ENCODE peak calls at places on chromosome 3, in four cellular contexts. One of them, this sample, is unnamed.

GRCh38 chr3:126348308-126348920 is 8.8 kb downstream of the KLF15 start:
- DNase-seq in GM12878: no peak
- DNase-seq in HEK293T: peak
- DNase-seq in HepG2: no peak
- DNase-seq in this sample: peak

GRCh38 chr3:44000586-44000985 is 241.1 kb upstream of the TOPAZ1 start:
- DNase-seq in HEK293T: no peak
- DNase-seq in HepG2: no peak
- DNase-seq in GM12878: no peak
- DNase-seq in this sample: no peak

GRCh38 chr3:132659000-132659369 is 624 bp downstream of the ACAD11 start:
- DNase-seq in GM12878: no peak
- DNase-seq in HEK293T: peak
- DNase-seq in HepG2: no peak
- DNase-seq in this sample: peak

GRCh38 chr3:116610124-116610523 is 99.5 kb upstream of the TUSC7 start:
- DNase-seq in HepG2: no peak
- DNase-seq in HEK293T: no peak
- DNase-seq in GM12878: no peak
- DNase-seq in this sample: no peak

GRCh38 chr3:14338898-14339458 is 63.4 kb upstream of the SLC6A6 start:
- DNase-seq in HEK293T: no peak
- DNase-seq in HepG2: no peak
- DNase-seq in GM12878: no peak
- DNase-seq in this sample: no peak

GRCh38 chr3:9396301-9396631 is 1.1 kb upstream of the SETD5 start:
- DNase-seq in HEK293T: peak
- DNase-seq in HepG2: no peak
- DNase-seq in GM12878: peak
- DNase-seq in this sample: peak

GRCh38 chr3:197847866-197848401 is 56.9 kb downstream of the LRCH3 start:
- DNase-seq in HEK293T: peak
- DNase-seq in HepG2: no peak
- DNase-seq in GM12878: peak
- DNase-seq in this sample: no peak

GRCh38 chr3:81105761-81106160 is 655.7 kb downstream of the GBE1 start:
- DNase-seq in GM12878: no peak
- DNase-seq in HEK293T: no peak
- DNase-seq in HepG2: no peak
- DNase-seq in this sample: no peak

GRCh38 chr3:59774613-59775012 is 724.8 kb upstream of the CFAP20DC start:
- DNase-seq in GM12878: no peak
- DNase-seq in HepG2: no peak
- DNase-seq in HEK293T: no peak
- DNase-seq in this sample: no peak

GRCh38 chr3:106228271-106228670 is 359.5 kb upstream of the CBLB start:
- DNase-seq in HEK293T: no peak
- DNase-seq in GM12878: no peak
- DNase-seq in HepG2: no peak
- DNase-seq in this sample: no peak

DNA sequence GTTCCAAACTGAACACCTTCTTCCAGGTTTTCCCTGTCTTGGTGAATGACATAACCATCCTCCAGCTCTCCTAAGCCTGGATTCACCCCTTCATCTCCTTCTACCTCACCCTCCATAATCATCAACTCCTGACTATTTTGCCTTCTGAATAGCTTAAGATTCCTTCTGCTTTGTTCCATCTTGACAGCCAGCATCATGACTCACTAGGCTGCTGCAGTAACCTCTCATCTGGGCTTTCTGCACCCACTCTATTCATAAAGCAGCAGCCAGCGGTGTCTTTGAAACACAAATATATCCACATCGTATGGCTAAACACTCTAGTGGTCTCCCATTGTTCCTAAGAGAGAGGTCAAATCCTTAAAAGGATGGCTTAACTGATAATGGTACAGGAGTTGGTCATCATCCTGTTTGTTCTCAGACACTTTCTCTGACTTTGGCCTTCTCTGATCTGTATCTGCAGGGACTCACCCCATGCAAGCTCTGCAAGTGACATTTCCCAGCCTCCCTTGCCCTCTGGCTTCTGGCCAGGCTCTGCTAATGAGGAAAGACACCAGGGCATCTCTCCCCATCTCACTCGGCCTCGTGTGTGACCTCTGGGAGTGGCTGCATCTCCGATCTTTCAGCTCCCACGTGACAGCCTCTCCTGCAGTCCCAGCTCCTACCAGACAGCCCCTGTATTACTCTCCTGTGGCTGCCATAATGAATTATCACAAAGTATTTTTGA is 6.1 kb downstream of the GRK7 start:
- DNase-seq in HEK293T: no peak
- DNase-seq in HepG2: peak
- DNase-seq in GM12878: no peak
- DNase-seq in this sample: peak
- TF ChIP-seq TARDBP in HEK293T: no peak
- TF ChIP-seq TARDBP in HepG2: no peak
- TF ChIP-seq TARDBP in GM12878: no peak
- TF ChIP-seq TARDBP in this sample: no peak

GRCh38 chr3:170999737-171000242 is 26.7 kb downstream of the SLC2A2 start:
- DNase-seq in HepG2: peak
- DNase-seq in HEK293T: no peak
- DNase-seq in GM12878: no peak
- DNase-seq in this sample: no peak
- TF ChIP-seq TARDBP in HepG2: no peak
- TF ChIP-seq TARDBP in HEK293T: no peak
- TF ChIP-seq TARDBP in GM12878: no peak
- TF ChIP-seq TARDBP in this sample: no peak

DNA sequence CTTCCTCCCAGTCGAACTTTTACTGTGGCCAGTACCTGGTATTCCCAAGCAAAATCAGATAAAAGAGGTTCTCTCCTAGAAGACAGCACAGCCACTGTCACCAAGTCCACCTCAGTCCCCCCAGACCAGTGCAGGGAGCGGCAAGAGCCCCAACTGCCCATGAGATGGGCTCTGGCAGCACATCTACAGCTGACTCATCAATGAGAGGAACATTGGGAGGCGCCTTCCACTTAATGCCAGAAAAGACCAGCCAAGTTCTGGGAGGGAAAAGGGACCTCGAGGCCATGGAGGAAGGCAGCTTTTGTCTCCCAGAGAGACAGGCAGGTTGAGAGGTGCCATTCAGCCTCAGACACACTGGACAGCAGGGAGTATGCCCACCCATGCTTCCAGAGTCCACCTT is 28.2 kb downstream of the POC1A start:
- DNase-seq in GM12878: no peak
- DNase-seq in HepG2: no peak
- DNase-seq in HEK293T: no peak
- DNase-seq in this sample: no peak
- TF ChIP-seq TARDBP in GM12878: no peak
- TF ChIP-seq TARDBP in HepG2: no peak
- TF ChIP-seq TARDBP in HEK293T: no peak
- TF ChIP-seq TARDBP in this sample: no peak

GRCh38 chr3:16494906-16495580 is 18.5 kb downstream of the RFTN1 start:
- DNase-seq in GM12878: no peak
- DNase-seq in HEK293T: no peak
- DNase-seq in HepG2: no peak
- DNase-seq in this sample: no peak

GRCh38 chr3:16498130-16498890 is 15.2 kb downstream of the RFTN1 start:
- DNase-seq in HEK293T: no peak
- DNase-seq in GM12878: no peak
- DNase-seq in HepG2: no peak
- DNase-seq in this sample: no peak

GRCh38 chr3:16494094-16494493 is 19.4 kb downstream of the RFTN1 start:
- DNase-seq in HEK293T: no peak
- DNase-seq in GM12878: no peak
- DNase-seq in HepG2: no peak
- DNase-seq in this sample: no peak

GRCh38 chr3:16496408-16497222 is 16.9 kb downstream of the RFTN1 start:
- DNase-seq in HEK293T: no peak
- DNase-seq in GM12878: peak
- DNase-seq in HepG2: no peak
- DNase-seq in this sample: no peak

DNA sequence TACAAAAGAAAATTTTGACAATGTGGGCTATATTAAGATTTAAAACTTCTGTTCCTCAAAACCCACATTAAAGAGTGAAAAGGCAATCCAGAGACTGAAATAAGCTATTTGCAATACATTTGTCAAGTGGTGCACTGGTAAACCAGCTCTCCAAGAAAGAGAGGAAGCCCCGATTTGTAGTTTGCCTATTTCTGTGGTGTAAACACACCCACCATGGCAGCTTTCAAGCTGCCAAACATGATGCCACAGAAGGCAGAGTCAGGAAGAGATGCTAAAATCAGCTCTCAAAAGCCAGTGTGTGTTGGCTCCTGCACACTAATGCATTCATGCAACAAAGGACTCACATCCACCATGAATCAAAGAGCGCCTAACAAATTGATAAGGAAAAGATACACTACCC is 17.5 kb downstream of the RFTN1 start:
- DNase-seq in HEK293T: no peak
- DNase-seq in GM12878: no peak
- DNase-seq in HepG2: no peak
- DNase-seq in this sample: no peak
- TF ChIP-seq TARDBP in HEK293T: no peak
- TF ChIP-seq TARDBP in GM12878: no peak
- TF ChIP-seq TARDBP in HepG2: no peak
- TF ChIP-seq TARDBP in this sample: no peak

GRCh38 chr3:38554127-38554827 is 58.1 kb downstream of the EXOG start:
- DNase-seq in GM12878: no peak
- DNase-seq in HEK293T: no peak
- DNase-seq in HepG2: no peak
- DNase-seq in this sample: no peak

GRCh38 chr3:38555149-38555840 is 59.2 kb downstream of the EXOG start:
- DNase-seq in GM12878: no peak
- DNase-seq in HEK293T: no peak
- DNase-seq in HepG2: no peak
- DNase-seq in this sample: no peak

GRCh38 chr3:38553071-38553470 is 56.9 kb downstream of the EXOG start:
- DNase-seq in HEK293T: no peak
- DNase-seq in HepG2: no peak
- DNase-seq in GM12878: no peak
- DNase-seq in this sample: no peak

GRCh38 chr3:38556640-38557358 is 60.7 kb downstream of the EXOG start:
- DNase-seq in HEK293T: no peak
- DNase-seq in GM12878: no peak
- DNase-seq in HepG2: no peak
- DNase-seq in this sample: no peak

DNA sequence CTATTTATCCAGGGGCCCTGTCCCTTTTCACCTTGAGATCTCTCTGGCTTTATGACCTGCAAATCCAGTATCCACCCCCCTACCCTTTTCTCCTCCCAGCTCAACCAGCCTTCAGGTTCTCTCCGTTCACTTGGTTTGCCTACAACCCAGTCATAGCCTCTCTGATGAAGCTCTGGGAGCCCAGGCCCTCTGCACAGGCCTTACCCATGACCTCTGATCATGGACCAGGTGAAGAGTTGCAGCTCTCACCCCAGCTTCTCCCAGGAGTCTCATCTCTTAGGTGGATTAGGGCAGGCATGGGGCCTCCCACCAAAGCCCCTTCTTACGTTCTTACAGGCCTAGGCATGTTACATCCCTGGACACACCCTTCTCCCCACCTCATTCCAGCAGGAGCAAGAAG is 59.8 kb downstream of the EXOG start:
- DNase-seq in HepG2: no peak
- DNase-seq in HEK293T: no peak
- DNase-seq in GM12878: no peak
- DNase-seq in this sample: no peak
- TF ChIP-seq TARDBP in HepG2: no peak
- TF ChIP-seq TARDBP in HEK293T: no peak
- TF ChIP-seq TARDBP in GM12878: no peak
- TF ChIP-seq TARDBP in this sample: no peak

GRCh38 chr3:107367353-107367752 is 9.9 kb upstream of the CCDC54 start:
- DNase-seq in GM12878: no peak
- DNase-seq in HepG2: no peak
- DNase-seq in HEK293T: no peak
- DNase-seq in this sample: peak
- TF ChIP-seq TARDBP in GM12878: no peak
- TF ChIP-seq TARDBP in HepG2: no peak
- TF ChIP-seq TARDBP in HEK293T: no peak
- TF ChIP-seq TARDBP in this sample: no peak

This sample was measured in K562.